ENCODE peak calls at places on chromosome 5, in five cellular contexts. O is occipital lobe; T is NCI-H2171 treated with DMSO at 0.1 percent for 48 hours; D is KBM-7; B is activated CD4-positive, CD25-positive, alpha-beta regulatory T cell. Y is an unnamed sample.

GRCh38 chr5:150451594-150451993 is 2.1 kb upstream of the RPS14 start:
- DNase-seq in O (no peak), B (no peak), T (no peak), D (no peak), Y (no peak)

GRCh38 chr5:71528206-71528605 is 58.9 kb upstream of the MCCC2 start:
- DNase-seq in O (no peak), D (no peak), T (no peak), B (no peak), Y (no peak)

GRCh38 chr5:348726-349125 is 27.2 kb downstream of the AHRR start:
- DNase-seq in B (no peak), O (no peak), D (no peak), T (no peak), Y (no peak)

GRCh38 chr5:142186821-142187594 is 78.4 kb downstream of the NDFIP1 start:
- DNase-seq in T (no peak), D (no peak), B (no peak), O (no peak), Y (no peak)

GRCh38 chr5:133285583-133286021 is 233.8 kb downstream of the HSPA4 start:
- DNase-seq in O (no peak), D (no peak), B (no peak), T (no peak), Y (no peak)

GRCh38 chr5:15421798-15422456 is 78.1 kb upstream of the FBXL7 start:
- DNase-seq in D (no peak), T (no peak), O (no peak), B (no peak), Y (no peak)

GRCh38 chr5:13480834-13481233 is 463.7 kb downstream of the DNAH5 start:
- DNase-seq in D (no peak), B (no peak), O (no peak), T (no peak), Y (no peak)

GRCh38 chr5:75152861-75153260 is 83.8 kb downstream of the ANKRD31 start:
- DNase-seq in D (no peak), O (no peak), T (no peak), B (no peak), Y (no peak)

GRCh38 chr5:173494446-173494845 is 122.0 kb downstream of the BOD1 start:
- DNase-seq in B (no peak), T (no peak), D (no peak), O (no peak), Y (no peak)